ENCODE peak calls at places on chromosomes 16 and 17, in four cellular contexts. P, G, L and W are unnamed samples.

GRCh38 chr16:20348365-20349185 is 3.9 kb downstream of the UMOD start:
- DNase-seq in P (no peak), G (peak; percentile 57), L (no peak), W (peak; percentile 51)

GRCh38 chr17:79960788-79961522 is 74.7 kb downstream of the TBC1D16 start:
- DNase-seq in P (no peak), G (no peak), L (no peak), W (no peak)

GRCh38 chr16:51129105-51129504 is 22.0 kb downstream of the SALL1 start:
- DNase-seq in P (peak; percentile 31), G (no peak), L (no peak), W (no peak)

GRCh38 chr17:76872221-76872873 is 4.1 kb downstream of the MGAT5B start:
- DNase-seq in P (no peak), G (no peak), L (peak; percentile 81), W (peak; percentile 21)

GRCh38 chr17:55089955-55090573 is 121.5 kb downstream of the STXBP4 start:
- DNase-seq in P (no peak), G (no peak), L (peak; percentile 34), W (no peak)

GRCh38 chr17:70483624-70484023 is 314.3 kb downstream of the KCNJ2 start:
- DNase-seq in P (no peak), G (no peak), L (no peak), W (no peak)

GRCh38 chr17:67403065-67403464 is 26.0 kb downstream of the PITPNC1 start:
- DNase-seq in P (no peak), G (no peak), L (no peak), W (no peak)

GRCh38 chr16:69378760-69379159 is 7.0 kb downstream of the TERF2 start:
- DNase-seq in P (no peak), G (no peak), L (no peak), W (no peak)

GRCh38 chr17:34390649-34391048 is 27.6 kb upstream of the CCL1 start:
- DNase-seq in P (no peak), G (no peak), L (no peak), W (no peak)

GRCh38 chr17:76481091-76481655 is 13.8 kb downstream of the AANAT start:
- DNase-seq in P (no peak), G (no peak), L (no peak), W (no peak)

GRCh38 chr16:4315185-4316102 is at the start of gene GLIS2:
- DNase-seq in P (peak; percentile 94), G (peak; percentile 73), L (peak; percentile 28), W (no peak)

GRCh38 chr16:54443352-54443751 is 156.8 kb upstream of the IRX3 start:
- DNase-seq in P (no peak), G (no peak), L (no peak), W (no peak)
- H3K4me3 ChIP-seq in P (no peak overlapping the region), G (no peak overlapping the region), L (no peak overlapping the region), W (no peak overlapping the region)

DNA sequence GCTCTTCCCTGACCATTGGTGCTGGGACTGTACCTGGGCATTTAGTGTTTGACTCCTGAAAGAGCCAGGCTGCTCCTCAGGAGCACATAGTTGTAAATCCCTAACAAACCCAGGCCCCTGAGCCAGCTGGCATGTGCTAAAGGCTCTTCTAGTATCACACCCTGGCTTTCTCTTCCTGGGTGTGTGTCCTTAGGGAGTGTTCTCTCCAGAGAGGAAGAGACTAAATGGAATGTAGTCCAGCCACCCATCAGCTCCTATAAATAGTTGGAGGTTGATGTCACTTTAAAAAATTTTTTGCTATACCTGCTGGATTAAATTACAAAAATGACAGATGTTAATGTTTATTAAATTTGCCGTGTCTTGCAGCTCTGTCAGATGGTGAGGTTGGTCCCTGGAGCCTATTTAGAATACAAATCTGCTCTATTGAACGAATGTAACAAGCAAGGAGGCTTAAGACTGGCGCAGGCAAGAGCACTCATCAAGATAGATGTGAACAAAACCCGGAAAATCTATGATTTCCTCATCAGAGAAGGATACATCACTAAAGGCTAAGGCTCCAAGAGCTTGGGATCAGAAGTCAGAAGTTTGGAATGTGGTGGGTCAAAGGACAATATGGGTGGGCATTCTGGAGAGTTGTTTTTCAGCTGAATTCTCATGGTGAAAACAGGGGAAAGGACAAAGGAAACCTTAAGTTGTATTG is 13.1 kb upstream of the DUSP14 start:
- DNase-seq in P (no peak), G (no peak), L (no peak), W (no peak)
- H3K4me3 ChIP-seq in P (no peak overlapping the region), G (no peak overlapping the region), L (no peak overlapping the region), W (no peak overlapping the region)

GRCh38 chr17:7440823-7441174 is 1.5 kb downstream of the FGF11 start:
- DNase-seq in P (no peak), G (no peak), L (no peak), W (no peak)
- H3K4me3 ChIP-seq in P (peak overlapping the region; percentile 64), G (no peak overlapping the region), L (no peak overlapping the region), W (no peak overlapping the region)

DNA sequence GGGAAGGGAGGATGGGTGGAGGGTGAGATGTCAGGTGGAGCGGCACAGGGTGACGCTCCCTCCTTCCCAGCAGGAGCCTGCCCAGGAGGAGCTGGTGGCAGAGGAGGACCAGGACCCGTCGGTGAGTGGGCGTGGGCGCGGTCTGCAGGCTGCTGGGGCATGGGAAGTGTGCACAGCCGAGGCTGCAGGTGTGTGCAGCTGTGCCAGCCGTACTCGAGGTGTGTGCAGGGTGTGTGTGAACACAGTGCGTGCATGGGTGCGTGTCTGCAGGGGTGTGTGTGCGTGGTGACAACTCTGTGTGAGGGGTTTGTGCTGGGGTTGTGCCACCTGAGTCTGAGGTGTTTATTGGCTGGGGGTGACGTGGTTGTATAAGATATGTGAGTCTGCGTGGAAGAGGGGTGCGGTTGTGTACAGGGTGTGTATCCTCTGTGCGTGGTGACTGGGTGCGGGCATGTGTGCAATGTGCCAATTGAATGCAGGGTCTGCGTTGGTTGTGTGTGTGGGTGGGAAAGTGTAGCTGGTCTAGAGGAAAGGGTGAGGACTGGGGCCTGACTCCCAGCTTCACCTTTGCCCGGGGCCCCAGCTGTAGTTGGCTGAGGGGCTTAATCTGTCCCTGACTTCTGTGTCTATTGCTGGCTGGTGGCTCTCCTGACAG is 670 bp downstream of the TNFSF12 start:
- DNase-seq in P (no peak), G (peak; percentile 33), L (no peak), W (peak; percentile 70)
- H3K4me3 ChIP-seq in P (no peak overlapping the region), G (peak overlapping the region; percentile 59), L (peak overlapping the region; percentile 63), W (peak overlapping the region; percentile 29)

DNA sequence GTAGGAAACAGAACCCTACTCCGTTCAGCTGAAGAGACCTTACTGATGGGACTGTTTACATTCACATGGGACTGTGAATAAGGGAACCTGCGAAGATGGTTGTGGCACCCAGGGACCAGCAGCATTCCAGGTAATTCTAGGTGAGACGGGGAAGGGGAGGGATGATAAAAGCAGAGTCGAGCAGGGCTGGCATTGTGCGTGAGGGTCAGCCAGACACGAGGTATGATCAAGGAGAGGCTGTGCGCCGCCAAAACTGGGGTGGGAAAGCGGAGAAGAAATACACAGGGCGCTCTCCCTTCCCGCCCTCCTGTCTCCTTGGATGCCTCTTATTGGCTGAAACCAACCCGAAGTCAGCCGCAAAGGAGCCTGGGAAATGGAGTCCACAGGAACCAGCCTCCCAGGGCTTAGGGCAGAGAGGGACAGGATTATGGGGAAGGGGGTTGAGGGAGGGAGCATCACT is 38.4 kb upstream of the CSNK2A2 start:
- DNase-seq in P (peak; percentile 81), G (peak; percentile 71), L (peak; percentile 57), W (peak; percentile 61)
- H3K4me3 ChIP-seq in P (peak overlapping the region; percentile 34), G (peak overlapping the region; percentile 47), L (peak overlapping the region; percentile 29), W (no peak overlapping the region)